ENCODE peak calls at places on chromosomes 2 and 18, in nine cellular contexts. W is astrocyte of the cerebellum, T is mesothelial cell of epicardium, V is hepatocyte, J is epithelial cell of esophagus, P is Caco-2, K is GM12865, E is WTC11, A is cardiac muscle cell. S is an unnamed sample.

GRCh38 chr2:238854246-238854645 is 6.4 kb downstream of the TWIST2 start:
- DNase-seq in W (no peak), T (no peak), V (no peak), J (no peak), P (no peak), K (no peak), E (no peak), A (no peak), S (no peak)

GRCh38 chr2:8872821-8873432 is 35.5 kb upstream of the KIDINS220 start:
- DNase-seq in W (peak; percentile 56), T (no peak), V (peak; percentile 76), J (peak; percentile 68), P (no peak), K (peak; percentile 54), E (no peak), A (peak; percentile 36), S (no peak)

GRCh38 chr2:133591164-133591563 is 22.9 kb upstream of the NCKAP5 start:
- DNase-seq in W (peak; percentile 28), T (no peak), V (peak; percentile 38), J (no peak), P (no peak), K (no peak), E (no peak), A (no peak), S (no peak)

GRCh38 chr2:101251844-101252407 is 760 bp upstream of the CNOT11 start:
- DNase-seq in W (no peak), T (peak; percentile 39), V (peak; percentile 75), J (peak; percentile 88), P (peak; percentile 82), K (peak; percentile 33), E (peak; percentile 46), A (no peak), S (no peak)

GRCh38 chr18:10101293-10101701 is 187.5 kb downstream of the VAPA start:
- DNase-seq in W (peak; percentile 15), T (no peak), V (no peak), J (no peak), P (no peak), K (no peak), E (no peak), A (no peak), S (no peak)

GRCh38 chr2:241412144-241412543 is 56.1 kb downstream of the FARP2 start:
- DNase-seq in W (peak; percentile 90), T (peak; percentile 45), V (peak; percentile 18), J (no peak), P (no peak), K (no peak), E (no peak), A (no peak), S (no peak)

GRCh38 chr18:2147424-2147823 is 423.9 kb downstream of the METTL4 start:
- DNase-seq in W (peak; percentile 59), T (no peak), V (no peak), J (peak; percentile 66), P (no peak), K (no peak), E (no peak), A (no peak), S (no peak)

GRCh38 chr2:46075848-46076247 is 221.4 kb upstream of the EPAS1 start:
- DNase-seq in W (no peak), T (no peak), V (no peak), J (no peak), P (no peak), K (no peak), E (no peak), A (no peak), S (no peak)

GRCh38 chr18:78634061-78634696 is 345.4 kb upstream of the SALL3 start:
- DNase-seq in W (no peak), T (no peak), V (no peak), J (no peak), P (no peak), K (no peak), E (no peak), A (no peak), S (no peak)

GRCh38 chr2:70094171-70094977 is 7.1 kb downstream of the PCBP1 start:
- DNase-seq in W (no peak), T (no peak), V (no peak), J (no peak), P (no peak), K (peak; percentile 45), E (no peak), A (no peak), S (no peak)

GRCh38 chr2:139122711-139123158 is 342.5 kb upstream of the NXPH2 start:
- DNase-seq in W (peak; percentile 79), T (no peak), V (peak; percentile 17), J (peak; percentile 70), P (no peak), K (no peak), E (no peak), A (no peak), S (no peak)

GRCh38 chr2:111663471-111663951 is 220.5 kb downstream of the ANAPC1 start:
- DNase-seq in W (no peak), T (no peak), V (peak; percentile 39), J (no peak), P (peak; percentile 57), K (no peak), E (no peak), A (no peak), S (no peak)

GRCh38 chr18:62812242-62812641 is 96.9 kb downstream of the PHLPP1 start:
- DNase-seq in W (no peak), T (no peak), V (peak; percentile 71), J (peak; percentile 24), P (peak; percentile 47), K (no peak), E (no peak), A (no peak), S (no peak)

GRCh38 chr2:230814616-230815015 is 50.1 kb upstream of the ITM2C start:
- DNase-seq in W (peak; percentile 6), T (no peak), V (peak; percentile 32), J (no peak), P (no peak), K (peak; percentile 40), E (no peak), A (peak; percentile 18), S (no peak)
- TF ChIP-seq CTCF in W (peak; percentile 54), T (peak; percentile 27), V (peak; percentile 45), J (peak; percentile 36), P (no peak), K (peak; percentile 46), E (no peak), A (peak; percentile 63), S (no peak)

GRCh38 chr2:67918471-67918870 is 144.3 kb downstream of the C1D start:
- DNase-seq in W (no peak), T (no peak), V (no peak), J (peak; percentile 31), P (no peak), K (no peak), E (no peak), A (no peak), S (no peak)

GRCh38 chr2:67917332-67918054 is 145.3 kb downstream of the C1D start:
- DNase-seq in W (peak; percentile 81), T (no peak), V (no peak), J (peak; percentile 89), P (no peak), K (no peak), E (no peak), A (no peak), S (no peak)

GRCh38 chr2:67923696-67924095 is 139.1 kb downstream of the C1D start:
- DNase-seq in W (no peak), T (no peak), V (no peak), J (no peak), P (no peak), K (no peak), E (no peak), A (no peak), S (no peak)

DNA sequence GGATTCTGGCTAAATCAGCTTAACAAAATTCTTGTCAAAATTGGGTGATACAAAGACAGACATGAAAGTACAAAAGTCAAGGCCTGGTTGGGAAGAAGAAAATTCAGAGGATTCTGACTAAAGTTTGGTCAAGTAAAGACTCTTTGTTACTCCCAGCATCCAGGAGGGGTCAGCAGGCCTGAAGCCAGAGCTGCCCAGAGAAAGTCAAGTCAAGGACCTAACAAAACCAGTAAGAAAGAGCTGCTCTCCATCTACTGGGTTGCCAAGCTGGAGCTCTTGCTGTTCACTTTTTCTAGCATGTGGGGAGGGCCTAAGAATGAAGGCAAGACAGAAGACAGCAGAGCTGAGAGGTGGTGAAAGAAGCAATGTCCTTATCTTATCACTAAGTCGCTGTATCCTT is 143.3 kb downstream of the C1D start:
- DNase-seq in W (no peak), T (no peak), V (no peak), J (no peak), P (no peak), K (no peak), E (no peak), A (peak; percentile 8), S (no peak)
- TF ChIP-seq CTCF in W (no peak), T (no peak), V (no peak), J (no peak), P (no peak), K (no peak), E (no peak), A (no peak), S (no peak)

GRCh38 chr2:235935773-235936172 is 232.4 kb downstream of the GBX2 start:
- DNase-seq in W (no peak), T (no peak), V (no peak), J (no peak), P (no peak), K (no peak), E (no peak), A (no peak), S (no peak)

GRCh38 chr2:235937092-235937491 is 231.1 kb downstream of the GBX2 start:
- DNase-seq in W (no peak), T (no peak), V (no peak), J (no peak), P (no peak), K (no peak), E (no peak), A (no peak), S (no peak)

GRCh38 chr2:235937526-235937925 is 230.7 kb downstream of the GBX2 start:
- DNase-seq in W (no peak), T (no peak), V (no peak), J (no peak), P (no peak), K (no peak), E (no peak), A (no peak), S (no peak)

GRCh38 chr2:235935071-235935470 is 233.1 kb downstream of the GBX2 start:
- DNase-seq in W (no peak), T (no peak), V (no peak), J (no peak), P (no peak), K (no peak), E (no peak), A (no peak), S (no peak)

DNA sequence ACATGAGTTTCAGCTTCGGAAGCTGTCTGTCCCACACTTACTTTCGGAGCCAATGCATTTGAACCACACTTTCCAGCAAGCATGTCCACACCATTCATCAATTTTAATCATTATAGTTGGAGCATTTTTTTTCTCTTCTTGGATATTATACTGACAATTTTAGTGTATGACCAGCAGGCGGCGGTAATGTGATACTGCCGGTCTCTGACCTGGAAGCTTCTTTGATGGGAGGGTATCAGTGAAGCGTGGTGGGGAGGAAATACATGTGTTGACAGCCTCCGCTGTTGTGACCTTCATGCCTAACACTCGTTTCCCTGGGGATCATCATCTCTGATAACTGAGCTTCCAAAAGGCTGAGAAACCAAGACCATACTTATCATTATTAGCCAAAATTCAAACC is 231.7 kb downstream of the GBX2 start:
- DNase-seq in W (no peak), T (no peak), V (no peak), J (no peak), P (no peak), K (peak; percentile 9), E (peak; percentile 56), A (no peak), S (no peak)
- TF ChIP-seq CTCF in W (peak; percentile 35), T (peak; percentile 69), V (peak; percentile 35), J (peak; percentile 36), P (no peak), K (no peak), E (peak; percentile 71), A (peak; percentile 54), S (no peak)

GRCh38 chr2:193690572-193690971 is 1495.8 kb upstream of the TMEFF2 start:
- DNase-seq in W (no peak), T (no peak), V (no peak), J (peak; percentile 13), P (no peak), K (no peak), E (no peak), A (no peak), S (no peak)
- TF ChIP-seq CTCF in W (no peak), T (no peak), V (no peak), J (no peak), P (no peak), K (no peak), E (no peak), A (no peak), S (no peak)